ENCODE peak calls at places on chromosomes 2 and 18, in nine cellular contexts. O, A, P, N, Y, T, R, M and Q are unnamed samples.

GRCh38 chr18:52903858-52904257 is 563.9 kb downstream of the DCC start:
- DNase-seq in P (peak), A (peak), R (peak), N (peak), M (peak), Y (peak), T (no peak), O (peak), Q (peak)

GRCh38 chr2:143975216-143975615 is 544.7 kb downstream of the ZEB2 start:
- DNase-seq in P (no peak), A (no peak), O (no peak), Y (no peak), R (no peak), N (no peak), T (no peak), M (no peak), Q (no peak)

GRCh38 chr2:64860321-64860751 is 128.9 kb upstream of the SLC1A4 start:
- DNase-seq in N (peak), M (peak), Y (no peak), R (no peak), O (peak), A (no peak), T (no peak), P (no peak), Q (no peak)

GRCh38 chr2:165069131-165069530 is 113.8 kb upstream of the SLC38A11 start:
- DNase-seq in R (no peak), M (no peak), N (no peak), T (no peak), A (no peak), P (no peak), O (no peak), Y (no peak), Q (no peak)

GRCh38 chr2:24210723-24211122 is 35.9 kb downstream of the FAM228A start:
- DNase-seq in M (no peak), O (no peak), A (no peak), P (no peak), T (no peak), Y (no peak), R (no peak), N (no peak), Q (no peak)

GRCh38 chr2:181430406-181431199 is 26.6 kb upstream of the ITGA4 start:
- DNase-seq in P (no peak), M (peak), T (peak), A (no peak), N (peak), O (no peak), Y (peak), R (no peak), Q (no peak)

GRCh38 chr2:202034249-202035088 is 814 bp downstream of the FZD7 start:
- DNase-seq in M (peak), N (peak), O (peak), A (peak), P (peak), R (peak), T (no peak), Y (peak), Q (peak)

GRCh38 chr2:101307950-101308431 is 510 bp downstream of the RNF149 start:
- DNase-seq in R (peak), N (peak), O (no peak), A (peak), M (peak), T (no peak), Y (peak), P (no peak), Q (no peak)

GRCh38 chr2:197477764-197478163 is 21.9 kb downstream of the HSPD1 start:
- DNase-seq in M (no peak), R (no peak), Y (no peak), A (no peak), P (no peak), N (no peak), O (no peak), T (no peak), Q (no peak)

GRCh38 chr18:39486268-39486667 is 1920.7 kb upstream of the CELF4 start:
- DNase-seq in N (no peak), T (no peak), A (no peak), Y (no peak), P (no peak), R (no peak), O (no peak), M (no peak), Q (no peak)

GRCh38 chr2:237314198-237314597 is 99.8 kb downstream of the COL6A3 start:
- DNase-seq in P (no peak), Y (no peak), R (no peak), T (no peak), A (no peak), M (no peak), O (no peak), N (no peak), Q (no peak)

GRCh38 chr2:173521450-173522192 is 166.9 kb downstream of the CDCA7 start:
- DNase-seq in N (no peak), A (no peak), T (no peak), Y (no peak), P (no peak), M (no peak), R (no peak), O (no peak), Q (no peak)

GRCh38 chr2:28895189-28895893 is 874 bp downstream of the WDR43 start:
- DNase-seq in R (no peak), M (peak), T (no peak), A (no peak), P (peak), Y (peak), O (peak), N (peak), Q (no peak)